ENCODE peak calls at places on chromosomes 5 and 9, in seven cellular contexts. One of them, this sample, is unnamed.

GRCh38 chr5:137148128-137148527 is 351.0 kb downstream of the SPOCK1 start:
- DNase-seq in MCF 10A: no peak
- DNase-seq in nephron progenitor cell: no peak
- DNase-seq in foreskin fibroblast: no peak
- DNase-seq in osteocyte: peak; percentile 15
- DNase-seq in NB4: no peak
- DNase-seq in cardiac fibroblast: no peak
- DNase-seq in this sample: no peak

GRCh38 chr5:72955143-72955767 is 586 bp upstream of the FCHO2 start:
- DNase-seq in foreskin fibroblast: peak; percentile 82
- DNase-seq in osteocyte: no peak
- DNase-seq in cardiac fibroblast: peak; percentile 86
- DNase-seq in nephron progenitor cell: peak; percentile 58
- DNase-seq in NB4: peak; percentile 52
- DNase-seq in MCF 10A: no peak
- DNase-seq in this sample: no peak

GRCh38 chr5:115402822-115403577 is 106.5 kb upstream of the CCDC112 start:
- DNase-seq in cardiac fibroblast: peak; percentile 70
- DNase-seq in NB4: no peak
- DNase-seq in osteocyte: no peak
- DNase-seq in MCF 10A: peak; percentile 30
- DNase-seq in nephron progenitor cell: no peak
- DNase-seq in foreskin fibroblast: peak; percentile 61
- DNase-seq in this sample: no peak

GRCh38 chr9:129128689-129129088 is 17.5 kb downstream of the PTPA start:
- DNase-seq in MCF 10A: no peak
- DNase-seq in cardiac fibroblast: no peak
- DNase-seq in foreskin fibroblast: no peak
- DNase-seq in osteocyte: no peak
- DNase-seq in nephron progenitor cell: no peak
- DNase-seq in NB4: no peak
- DNase-seq in this sample: no peak

GRCh38 chr9:70484232-70485130 is 70.0 kb upstream of the KLF9 start:
- DNase-seq in nephron progenitor cell: peak; percentile 12
- DNase-seq in foreskin fibroblast: peak; percentile 88
- DNase-seq in NB4: peak; percentile 67
- DNase-seq in osteocyte: no peak
- DNase-seq in cardiac fibroblast: peak; percentile 94
- DNase-seq in MCF 10A: peak; percentile 83
- DNase-seq in this sample: no peak

GRCh38 chr5:132001647-132002561 is 9.6 kb downstream of the ACSL6 start:
- DNase-seq in NB4: peak; percentile 31
- DNase-seq in osteocyte: no peak
- DNase-seq in cardiac fibroblast: peak; percentile 8
- DNase-seq in nephron progenitor cell: peak; percentile 57
- DNase-seq in foreskin fibroblast: peak; percentile 48
- DNase-seq in MCF 10A: peak; percentile 71
- DNase-seq in this sample: no peak

GRCh38 chr5:165834922-165835321 is 2329.5 kb downstream of the MAT2B start:
- DNase-seq in cardiac fibroblast: no peak
- DNase-seq in osteocyte: no peak
- DNase-seq in NB4: no peak
- DNase-seq in MCF 10A: no peak
- DNase-seq in nephron progenitor cell: no peak
- DNase-seq in foreskin fibroblast: no peak
- DNase-seq in this sample: no peak

GRCh38 chr9:87007711-87008360 is 60.5 kb upstream of the GAS1 start:
- DNase-seq in NB4: no peak
- DNase-seq in foreskin fibroblast: peak; percentile 49
- DNase-seq in cardiac fibroblast: peak; percentile 33
- DNase-seq in nephron progenitor cell: no peak
- DNase-seq in MCF 10A: no peak
- DNase-seq in osteocyte: no peak
- DNase-seq in this sample: no peak

GRCh38 chr5:72543365-72543764 is 36.2 kb upstream of the ZNF366 start:
- DNase-seq in osteocyte: no peak
- DNase-seq in MCF 10A: peak; percentile 77
- DNase-seq in nephron progenitor cell: no peak
- DNase-seq in NB4: peak; percentile 66
- DNase-seq in cardiac fibroblast: peak; percentile 88
- DNase-seq in foreskin fibroblast: peak; percentile 80
- DNase-seq in this sample: no peak

GRCh38 chr5:172733179-172733973 is 37.6 kb downstream of the DUSP1 start:
- DNase-seq in MCF 10A: peak; percentile 93
- DNase-seq in cardiac fibroblast: peak; percentile 99
- DNase-seq in NB4: no peak
- DNase-seq in nephron progenitor cell: peak; percentile 37
- DNase-seq in osteocyte: peak; percentile 92
- DNase-seq in foreskin fibroblast: peak; percentile 99
- DNase-seq in this sample: no peak

GRCh38 chr5:103800728-103801127 is 238.1 kb upstream of the NUDT12 start:
- DNase-seq in cardiac fibroblast: peak; percentile 63
- DNase-seq in nephron progenitor cell: no peak
- DNase-seq in osteocyte: no peak
- DNase-seq in foreskin fibroblast: peak; percentile 1
- DNase-seq in NB4: no peak
- DNase-seq in MCF 10A: peak; percentile 64
- DNase-seq in this sample: no peak

GRCh38 chr9:13787234-13787833 is 507.8 kb upstream of the MPDZ start:
- DNase-seq in NB4: no peak
- DNase-seq in osteocyte: no peak
- DNase-seq in MCF 10A: no peak
- DNase-seq in cardiac fibroblast: peak; percentile 66
- DNase-seq in nephron progenitor cell: no peak
- DNase-seq in foreskin fibroblast: peak; percentile 91
- DNase-seq in this sample: no peak

GRCh38 chr5:132965120-132965519 is 1.7 kb upstream of the AFF4 start:
- DNase-seq in MCF 10A: no peak
- DNase-seq in NB4: no peak
- DNase-seq in nephron progenitor cell: no peak
- DNase-seq in cardiac fibroblast: no peak
- DNase-seq in foreskin fibroblast: no peak
- DNase-seq in osteocyte: peak; percentile 2
- DNase-seq in this sample: no peak

GRCh38 chr5:76954383-76954763 is 1.5 kb downstream of the CRHBP start:
- DNase-seq in foreskin fibroblast: peak; percentile 21
- DNase-seq in MCF 10A: no peak
- DNase-seq in cardiac fibroblast: no peak
- DNase-seq in NB4: no peak
- DNase-seq in osteocyte: no peak
- DNase-seq in nephron progenitor cell: peak; percentile 14
- DNase-seq in this sample: no peak

GRCh38 chr9:68894502-68894901 is 119.4 kb downstream of the PRKACG start:
- DNase-seq in NB4: no peak
- DNase-seq in foreskin fibroblast: no peak
- DNase-seq in osteocyte: no peak
- DNase-seq in MCF 10A: no peak
- DNase-seq in nephron progenitor cell: no peak
- DNase-seq in cardiac fibroblast: no peak
- DNase-seq in this sample: no peak

GRCh38 chr5:33936004-33936380 is 194 bp upstream of the RXFP3 start:
- DNase-seq in NB4: peak; percentile 33
- DNase-seq in nephron progenitor cell: peak; percentile 96
- DNase-seq in MCF 10A: no peak
- DNase-seq in cardiac fibroblast: peak; percentile 70
- DNase-seq in foreskin fibroblast: peak; percentile 87
- DNase-seq in osteocyte: peak; percentile 91
- DNase-seq in this sample: peak; percentile 90

GRCh38 chr9:129783516-129784361 is 19.2 kb upstream of the TOR1B start:
- DNase-seq in cardiac fibroblast: peak; percentile 87
- DNase-seq in foreskin fibroblast: peak; percentile 84
- DNase-seq in MCF 10A: peak; percentile 82
- DNase-seq in NB4: peak; percentile 78
- DNase-seq in nephron progenitor cell: peak; percentile 78
- DNase-seq in osteocyte: peak; percentile 89
- DNase-seq in this sample: peak; percentile 80

GRCh38 chr9:91953723-91954122 is 3.7 kb upstream of the ROR2 start:
- DNase-seq in osteocyte: peak; percentile 8
- DNase-seq in MCF 10A: no peak
- DNase-seq in cardiac fibroblast: no peak
- DNase-seq in NB4: no peak
- DNase-seq in nephron progenitor cell: no peak
- DNase-seq in foreskin fibroblast: no peak
- DNase-seq in this sample: peak; percentile 13

GRCh38 chr5:120405291-120405864 is 58.7 kb upstream of the PRR16 start:
- DNase-seq in cardiac fibroblast: peak; percentile 86
- DNase-seq in nephron progenitor cell: no peak
- DNase-seq in MCF 10A: peak; percentile 86
- DNase-seq in foreskin fibroblast: peak; percentile 89
- DNase-seq in osteocyte: no peak
- DNase-seq in NB4: peak; percentile 37
- DNase-seq in this sample: no peak

GRCh38 chr9:20683351-20684034 is 566 bp upstream of the FOCAD start:
- DNase-seq in osteocyte: no peak
- DNase-seq in nephron progenitor cell: no peak
- DNase-seq in MCF 10A: peak; percentile 31
- DNase-seq in cardiac fibroblast: peak; percentile 86
- DNase-seq in NB4: peak; percentile 84
- DNase-seq in foreskin fibroblast: peak; percentile 93
- DNase-seq in this sample: no peak

GRCh38 chr9:89536618-89537017 is 38.7 kb upstream of the SEMA4D start:
- DNase-seq in cardiac fibroblast: no peak
- DNase-seq in osteocyte: no peak
- DNase-seq in NB4: peak; percentile 47
- DNase-seq in foreskin fibroblast: no peak
- DNase-seq in MCF 10A: no peak
- DNase-seq in nephron progenitor cell: no peak
- DNase-seq in this sample: no peak

GRCh38 chr5:111735829-111736228 is 21.2 kb downstream of the NREP start:
- DNase-seq in MCF 10A: peak; percentile 79
- DNase-seq in foreskin fibroblast: peak; percentile 98
- DNase-seq in NB4: peak; percentile 28
- DNase-seq in cardiac fibroblast: peak; percentile 83
- DNase-seq in osteocyte: no peak
- DNase-seq in nephron progenitor cell: no peak
- DNase-seq in this sample: no peak

GRCh38 chr9:131407717-131408195 is 13.9 kb downstream of the PRRC2B start:
- DNase-seq in nephron progenitor cell: no peak
- DNase-seq in foreskin fibroblast: peak; percentile 48
- DNase-seq in cardiac fibroblast: peak; percentile 59
- DNase-seq in osteocyte: no peak
- DNase-seq in NB4: peak; percentile 56
- DNase-seq in MCF 10A: peak; percentile 67
- DNase-seq in this sample: no peak
- TF ChIP-seq CTCF in nephron progenitor cell: no peak
- TF ChIP-seq CTCF in foreskin fibroblast: peak; percentile 5
- TF ChIP-seq CTCF in cardiac fibroblast: peak; percentile 48
- TF ChIP-seq CTCF in osteocyte: peak; percentile 21
- TF ChIP-seq CTCF in NB4: no peak
- TF ChIP-seq CTCF in MCF 10A: peak; percentile 23
- TF ChIP-seq CTCF in this sample: peak; percentile 21

GRCh38 chr9:120875954-120876841 is 790 bp downstream of the PHF19 start:
- DNase-seq in NB4: peak; percentile 97
- DNase-seq in cardiac fibroblast: peak; percentile 88
- DNase-seq in foreskin fibroblast: peak; percentile 97
- DNase-seq in nephron progenitor cell: peak; percentile 75
- DNase-seq in osteocyte: peak; percentile 94
- DNase-seq in MCF 10A: peak; percentile 93
- DNase-seq in this sample: no peak

GRCh38 chr9:120875643-120875953 is 1.4 kb downstream of the PHF19 start:
- DNase-seq in cardiac fibroblast: no peak
- DNase-seq in NB4: no peak
- DNase-seq in osteocyte: no peak
- DNase-seq in foreskin fibroblast: no peak
- DNase-seq in nephron progenitor cell: no peak
- DNase-seq in MCF 10A: no peak
- DNase-seq in this sample: no peak

GRCh38 chr9:120876842-120877240 is at the start of gene PHF19:
- DNase-seq in cardiac fibroblast: peak; percentile 37
- DNase-seq in foreskin fibroblast: peak; percentile 72
- DNase-seq in NB4: no peak
- DNase-seq in osteocyte: no peak
- DNase-seq in MCF 10A: peak; percentile 49
- DNase-seq in nephron progenitor cell: no peak
- DNase-seq in this sample: no peak

GRCh38 chr9:120878188-120879130 is 1.5 kb upstream of the PHF19 start:
- DNase-seq in NB4: peak; percentile 51
- DNase-seq in foreskin fibroblast: no peak
- DNase-seq in cardiac fibroblast: no peak
- DNase-seq in osteocyte: no peak
- DNase-seq in nephron progenitor cell: no peak
- DNase-seq in MCF 10A: no peak
- DNase-seq in this sample: no peak

GRCh38 chr9:120877276-120878034 is 467 bp upstream of the PHF19 start:
- DNase-seq in cardiac fibroblast: peak; percentile 62
- DNase-seq in nephron progenitor cell: peak; percentile 82
- DNase-seq in NB4: peak; percentile 89
- DNase-seq in osteocyte: peak; percentile 87
- DNase-seq in MCF 10A: peak; percentile 54
- DNase-seq in foreskin fibroblast: peak; percentile 84
- DNase-seq in this sample: no peak
- TF ChIP-seq CTCF in cardiac fibroblast: no peak
- TF ChIP-seq CTCF in nephron progenitor cell: no peak
- TF ChIP-seq CTCF in NB4: no peak
- TF ChIP-seq CTCF in osteocyte: peak; percentile 8
- TF ChIP-seq CTCF in MCF 10A: no peak
- TF ChIP-seq CTCF in foreskin fibroblast: peak; percentile 6
- TF ChIP-seq CTCF in this sample: no peak

DNA sequence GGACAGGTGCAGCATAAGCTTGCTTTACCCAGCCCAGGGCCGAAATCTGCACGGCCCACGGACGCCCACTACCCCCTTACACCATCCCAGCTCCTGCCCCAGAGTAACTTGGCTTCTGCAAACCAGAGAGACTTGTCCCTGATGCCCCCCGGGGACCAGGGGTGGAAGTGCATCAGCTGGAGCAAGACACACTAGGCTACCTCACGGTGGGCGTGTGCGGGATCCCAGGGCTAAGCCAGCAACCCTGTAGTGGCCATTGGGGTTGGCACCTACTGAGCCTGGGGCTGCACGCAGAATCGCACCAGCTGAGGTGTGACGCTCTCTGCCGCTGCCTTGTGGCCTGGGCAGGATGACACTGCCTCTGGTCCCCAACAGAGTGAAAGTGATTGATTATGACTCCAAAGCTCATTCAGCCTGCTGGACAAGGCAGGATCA is 6.1 kb upstream of the ZNF79 start:
- DNase-seq in NB4: peak; percentile 67
- DNase-seq in MCF 10A: peak; percentile 14
- DNase-seq in osteocyte: no peak
- DNase-seq in foreskin fibroblast: peak; percentile 17
- DNase-seq in nephron progenitor cell: peak; percentile 32
- DNase-seq in cardiac fibroblast: peak; percentile 21
- DNase-seq in this sample: no peak
- TF ChIP-seq CTCF in NB4: peak; percentile 50
- TF ChIP-seq CTCF in MCF 10A: no peak
- TF ChIP-seq CTCF in osteocyte: peak; percentile 25
- TF ChIP-seq CTCF in foreskin fibroblast: no peak
- TF ChIP-seq CTCF in nephron progenitor cell: peak; percentile 7
- TF ChIP-seq CTCF in cardiac fibroblast: peak; percentile 10
- TF ChIP-seq CTCF in this sample: peak; percentile 42

DNA sequence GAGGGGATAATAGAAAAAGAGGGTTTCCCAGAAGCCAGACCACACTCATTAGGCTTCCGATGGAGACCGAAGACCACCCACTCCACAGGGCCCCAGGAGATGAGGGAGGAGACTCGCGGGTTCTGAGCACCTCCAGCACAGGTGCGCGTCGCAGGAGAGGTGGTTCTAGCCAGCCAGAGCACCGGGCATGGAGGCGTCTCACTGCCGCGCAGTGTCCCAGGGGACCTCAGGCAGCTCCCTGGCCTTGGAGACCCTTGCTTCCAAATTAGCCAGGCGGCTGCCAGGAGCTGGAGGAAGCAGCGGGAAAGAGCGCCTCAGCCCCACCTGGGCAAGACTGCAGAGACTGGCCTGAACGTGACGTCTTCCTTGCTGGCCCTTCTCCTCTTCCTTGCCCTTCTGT is 115.4 kb upstream of the FBXL7 start:
- DNase-seq in MCF 10A: no peak
- DNase-seq in nephron progenitor cell: no peak
- DNase-seq in cardiac fibroblast: no peak
- DNase-seq in NB4: no peak
- DNase-seq in foreskin fibroblast: no peak
- DNase-seq in osteocyte: no peak
- DNase-seq in this sample: no peak
- TF ChIP-seq CTCF in MCF 10A: no peak
- TF ChIP-seq CTCF in nephron progenitor cell: no peak
- TF ChIP-seq CTCF in cardiac fibroblast: no peak
- TF ChIP-seq CTCF in NB4: no peak
- TF ChIP-seq CTCF in foreskin fibroblast: no peak
- TF ChIP-seq CTCF in osteocyte: no peak
- TF ChIP-seq CTCF in this sample: no peak

This sample was measured in type B pancreatic cell.